ENCODE peak calls at places on chromosomes 6 and 20, in eight cellular contexts. U is psoas muscle; R is HepG2; E is left ventricle myocardium inferior; B is neural progenitor cell; A is CD4-positive, CD25-positive, alpha-beta regulatory T cell; X is fibroblast of lung; I is PC-3. L is an unnamed sample. For H3K4me1 and H3K9me3, the result is how much of the 10 kb centered on the place peaks cover.

GRCh38 chr20:24337074-24337473 is 132.4 kb upstream of the SYNDIG1 start:
- DNase-seq in B (peak), E (no peak), A (no peak), R (no peak), I (peak), U (no peak), X (peak), L (no peak)

GRCh38 chr6:108164815-108165706 is 761 bp upstream of the NR2E1 start:
- DNase-seq in U (no peak), B (peak), R (no peak), I (no peak), A (no peak), E (no peak), X (no peak), L (no peak)

GRCh38 chr6:46437671-46438221 is 53.5 kb downstream of the RCAN2 start:
- DNase-seq in A (no peak), R (no peak), U (no peak), X (peak), B (no peak), I (no peak), E (no peak), L (no peak)

GRCh38 chr20:32976746-32977145 is 27.5 kb downstream of the SUN5 start:
- DNase-seq in R (no peak), U (no peak), X (no peak), A (no peak), I (no peak), E (no peak), B (no peak), L (no peak)

GRCh38 chr6:40349566-40350192 is 237.5 kb downstream of the LRFN2 start:
- DNase-seq in U (no peak), R (no peak), E (no peak), X (no peak), I (no peak), B (no peak), A (no peak), L (no peak)

GRCh38 chr6:13523826-13524622 is 36.6 kb upstream of the GFOD1 start:
- DNase-seq in A (no peak), R (no peak), U (no peak), B (no peak), X (no peak), E (no peak), I (no peak), L (no peak)

GRCh38 chr6:139494376-139495025 is 120.1 kb upstream of the CITED2 start:
- DNase-seq in X (no peak), U (no peak), B (no peak), R (no peak), E (no peak), A (no peak), I (no peak), L (no peak)

GRCh38 chr20:45347936-45348809 is at the start of gene SDC4:
- DNase-seq in I (peak), A (peak), B (peak), R (no peak), X (peak), U (peak), E (peak), L (no peak)

GRCh38 chr6:32883789-32884188 is 29.8 kb downstream of the PSMB9 start:
- DNase-seq in X (peak), E (no peak), I (no peak), B (peak), U (peak), R (no peak), A (no peak), L (no peak)

GRCh38 chr6:166545156-166545555 is 41.3 kb downstream of the RAMACL start:
- DNase-seq in U (no peak), I (no peak), X (no peak), B (no peak), E (no peak), R (no peak), A (no peak), L (no peak)

GRCh38 chr6:17740559-17741220 is 34.0 kb upstream of the NUP153 start:
- DNase-seq in U (no peak), A (no peak), E (no peak), I (no peak), X (no peak), B (no peak), R (no peak), L (no peak)

GRCh38 chr6:123841067-123841896 is 37.6 kb downstream of the NKAIN2 start:
- DNase-seq in B (no peak), E (no peak), X (no peak), U (no peak), A (no peak), R (no peak), I (no peak), L (no peak)

GRCh38 chr20:12649234-12649633 is 359.5 kb upstream of the SPTLC3 start:
- DNase-seq in E (no peak), R (no peak), A (no peak), B (no peak), U (no peak), I (no peak), X (no peak), L (no peak)

GRCh38 chr6:136426627-136427377 is 123.4 kb downstream of the MAP7 start:
- DNase-seq in A (no peak), R (no peak), U (no peak), I (no peak), E (no peak), B (no peak), X (no peak), L (no peak)

GRCh38 chr6:160789263-160790027 is 87.4 kb downstream of the PLG start:
- DNase-seq in X (no peak), A (no peak), R (no peak), B (no peak), U (no peak), E (no peak), I (no peak), L (no peak)

GRCh38 chr20:560680-561079 is 17.1 kb upstream of the CSNK2A1 start:
- DNase-seq in I (no peak), X (no peak), B (no peak), E (no peak), U (no peak), R (no peak), A (no peak), L (no peak)

GRCh38 chr6:130713144-130713543 is 114.1 kb upstream of the SMLR1 start:
- DNase-seq in U (no peak), I (no peak), A (no peak), X (no peak), R (no peak), B (peak), E (no peak), L (no peak)

GRCh38 chr6:105318660-105319059 is 84.2 kb downstream of the PREP start:
- DNase-seq in B (no peak), I (peak), A (no peak), R (no peak), X (peak), E (no peak), U (no peak), L (no peak)

GRCh38 chr6:50791900-50792508 is 26.7 kb upstream of the TFAP2B start:
- DNase-seq in X (peak), U (no peak), E (no peak), A (no peak), B (peak), I (peak), R (peak), L (no peak)

GRCh38 chr6:43858161-43859153 is 88.4 kb downstream of the VEGFA start:
- DNase-seq in B (peak), A (no peak), U (no peak), I (no peak), R (no peak), E (no peak), X (no peak), L (no peak)

GRCh38 chr6:75084872-75085381 is 120.9 kb downstream of the COL12A1 start:
- DNase-seq in X (peak), E (no peak), B (peak), R (peak), I (no peak), A (no peak), U (no peak), L (no peak)

GRCh38 chr20:61803903-61804804 is 261.5 kb downstream of the TAF4 start:
- DNase-seq in I (no peak), X (no peak), E (peak), A (no peak), R (no peak), B (peak), U (no peak), L (no peak)

GRCh38 chr20:51494241-51495110 is 48.0 kb downstream of the NFATC2 start:
- DNase-seq in R (no peak), B (no peak), X (no peak), A (no peak), U (no peak), I (no peak), E (no peak), L (no peak)

GRCh38 chr6:161455848-161456247 is 182.0 kb upstream of the AGPAT4 start:
- DNase-seq in U (no peak), X (no peak), I (no peak), A (no peak), E (no peak), R (no peak), B (no peak), L (no peak)

GRCh38 chr6:29887330-29887818 is 55.0 kb upstream of the HLA-A start:
- DNase-seq in A (peak), B (peak), U (peak), X (peak), R (no peak), E (peak), I (peak), L (no peak)

GRCh38 chr6:113306552-113307145 is 550.5 kb upstream of the MARCKS start:
- DNase-seq in U (peak), E (peak), X (peak), A (no peak), R (peak), I (peak), B (peak), L (no peak)

GRCh38 chr20:9817654-9818053 is 21.2 kb downstream of the PAK5 start:
- DNase-seq in E (no peak), I (no peak), B (no peak), A (no peak), R (no peak), X (no peak), U (no peak), L (no peak)

GRCh38 chr6:163661271-163661671 is 246.8 kb downstream of the QKI start:
- DNase-seq in I (no peak), X (no peak), B (no peak), E (no peak), U (no peak), R (no peak), A (no peak), L (no peak)

GRCh38 chr6:159716247-159717086 is 10.8 kb upstream of the WTAP start:
- DNase-seq in B (no peak), I (peak), E (no peak), R (no peak), A (no peak), X (peak), U (no peak), L (no peak)

GRCh38 chr6:42236680-42237473 is 19.2 kb upstream of the MRPS10 start:
- DNase-seq in R (no peak), B (no peak), A (no peak), X (no peak), I (no peak), U (no peak), E (no peak), L (no peak)
- H3K4me1 ChIP-seq in R (under half), B (under half), A (under half), X (under half), I (under half), U (under half), E (under half), L (under half)

GRCh38 chr20:25369971-25370370 is 20.7 kb downstream of the ABHD12 start:
- DNase-seq in I (no peak), B (no peak), E (no peak), U (no peak), A (no peak), R (no peak), X (no peak), L (no peak)

GRCh38 chr20:25369529-25369928 is 21.1 kb downstream of the ABHD12 start:
- DNase-seq in B (no peak), X (no peak), U (no peak), I (no peak), R (no peak), A (no peak), E (no peak), L (no peak)

GRCh38 chr20:25364879-25365699 is 25.5 kb downstream of the ABHD12 start:
- DNase-seq in I (no peak), E (no peak), X (no peak), R (no peak), A (no peak), B (no peak), U (no peak), L (no peak)

GRCh38 chr20:25372584-25373336 is 17.9 kb downstream of the ABHD12 start:
- DNase-seq in A (no peak), I (peak), U (no peak), E (no peak), X (peak), B (no peak), R (no peak), L (no peak)

GRCh38 chr20:25368526-25368925 is 22.1 kb downstream of the ABHD12 start:
- DNase-seq in I (no peak), R (no peak), B (no peak), A (no peak), X (no peak), E (no peak), U (no peak), L (no peak)
- H3K9me3 ChIP-seq in I (under half), R (under half), B (under half), A (under half), X (under half), E (under half), U (under half), L (under half)

DNA sequence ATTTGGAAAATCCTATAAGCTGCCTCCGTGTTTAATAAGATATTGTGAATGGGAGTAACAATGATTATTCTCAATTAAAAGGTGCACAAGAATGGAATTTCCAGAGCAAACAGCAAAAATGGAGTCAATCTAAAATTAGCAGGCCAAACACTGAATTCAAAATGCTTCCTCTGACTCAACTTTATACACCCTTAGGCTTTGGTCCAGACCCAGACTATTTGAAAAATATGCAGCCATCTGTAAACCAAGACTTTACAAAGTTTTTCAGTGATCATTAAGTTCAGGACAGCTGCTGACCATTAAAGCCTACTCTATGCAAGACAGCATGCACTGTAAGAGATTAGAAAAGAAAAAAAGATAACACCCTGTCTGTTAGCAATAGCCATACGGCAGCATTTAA is 39.4 kb upstream of the CCN6 start:
- DNase-seq in A (no peak), U (no peak), E (no peak), B (no peak), I (peak), X (peak), R (no peak), L (no peak)
- H3K4me1 ChIP-seq in A (under half), U (under half), E (half or more), B (under half), I (under half), X (under half), R (under half), L (under half)

GRCh38 chr6:291148-291696 is 1.1 kb upstream of the DUSP22 start:
- DNase-seq in R (no peak), U (no peak), E (no peak), A (no peak), B (no peak), I (peak), X (no peak), L (no peak)

GRCh38 chr6:287500-287883 is 4.8 kb upstream of the DUSP22 start:
- DNase-seq in E (no peak), X (no peak), B (no peak), U (no peak), A (no peak), I (no peak), R (no peak), L (no peak)

GRCh38 chr6:286681-287499 is 5.4 kb upstream of the DUSP22 start:
- DNase-seq in E (no peak), A (no peak), I (no peak), R (no peak), B (no peak), X (no peak), U (no peak), L (no peak)

GRCh38 chr6:290111-290932 is 2.0 kb upstream of the DUSP22 start:
- DNase-seq in X (no peak), A (no peak), I (no peak), R (no peak), U (no peak), E (no peak), B (no peak), L (no peak)

GRCh38 chr6:288861-289260 is 3.4 kb upstream of the DUSP22 start:
- DNase-seq in U (no peak), B (no peak), A (no peak), E (no peak), I (no peak), R (no peak), X (no peak), L (no peak)
- H3K9me3 ChIP-seq in U (under half), B (under half), A (under half), E (under half), I (under half), R (under half), X (under half), L (under half)

GRCh38 chr20:38424404-38424803 is 10.7 kb downstream of the SNHG17 start:
- DNase-seq in X (no peak), A (no peak), U (no peak), E (no peak), I (no peak), B (no peak), R (no peak), L (no peak)

GRCh38 chr20:38418509-38419204 is 16.5 kb downstream of the SNHG17 start:
- DNase-seq in X (peak), B (no peak), A (no peak), R (no peak), U (peak), I (no peak), E (peak), L (no peak)

GRCh38 chr20:38423541-38423940 is 11.6 kb downstream of the SNHG17 start:
- DNase-seq in E (no peak), B (no peak), R (no peak), A (no peak), U (no peak), I (no peak), X (no peak), L (no peak)

GRCh38 chr20:38421915-38422314 is 13.2 kb downstream of the SNHG17 start:
- DNase-seq in U (no peak), E (no peak), R (no peak), A (no peak), B (no peak), I (no peak), X (no peak), L (no peak)

GRCh38 chr20:38420232-38421085 is 14.7 kb downstream of the SNHG17 start:
- DNase-seq in R (no peak), E (no peak), A (no peak), B (no peak), U (no peak), I (no peak), X (no peak), L (no peak)
- H3K4me1 ChIP-seq in R (under half), E (under half), A (under half), B (under half), U (under half), I (under half), X (under half), L (under half)

DNA sequence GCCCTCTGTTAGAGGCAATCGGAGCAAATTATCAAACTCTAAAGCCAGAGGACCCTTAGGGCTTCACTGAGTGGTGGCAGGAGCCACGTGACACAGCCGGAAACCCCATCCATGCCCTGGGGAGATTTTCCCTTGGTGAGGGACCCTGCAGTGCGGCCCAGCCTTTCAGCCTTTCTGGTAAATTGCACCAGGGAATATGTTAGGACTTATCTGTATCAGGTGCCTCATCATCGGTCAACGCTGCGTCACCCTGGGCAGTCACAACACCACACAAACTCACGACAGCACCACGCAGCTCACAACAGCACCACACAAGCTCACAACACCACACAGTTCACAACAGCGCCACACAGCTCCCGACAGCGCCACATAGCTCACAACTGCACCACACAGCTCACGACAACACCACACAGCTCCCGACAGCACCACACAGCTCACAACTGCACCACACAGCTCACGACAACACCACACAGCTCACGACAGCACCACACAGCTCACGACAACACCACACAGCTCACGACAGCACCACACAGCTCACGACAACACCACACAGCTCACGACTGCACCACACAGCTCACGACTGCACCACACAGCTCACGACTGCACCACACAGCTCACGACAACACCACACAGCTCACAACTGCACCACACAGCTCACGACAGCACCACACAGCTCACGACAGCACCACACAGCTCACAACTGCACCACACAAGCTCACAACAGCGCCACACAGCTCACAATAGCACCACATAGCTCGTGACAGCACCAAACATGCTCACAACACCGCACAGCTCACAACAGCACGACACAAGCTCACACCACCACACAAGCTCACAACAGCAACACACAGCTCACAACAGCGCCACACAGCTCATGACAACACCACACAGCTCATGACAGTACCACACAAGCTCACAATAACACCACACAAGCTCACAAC is 199.0 kb downstream of the DLL1 start:
- DNase-seq in X (no peak), R (no peak), E (no peak), U (no peak), B (no peak), A (no peak), I (no peak), L (no peak)
- H3K9me3 ChIP-seq in X (under half), R (under half), E (under half), U (under half), B (under half), A (under half), I (under half), L (under half)

GRCh38 chr6:140811642-140812041 is 1321.1 kb upstream of the GJE1 start:
- DNase-seq in X (no peak), R (no peak), U (no peak), I (no peak), A (no peak), E (no peak), B (no peak), L (no peak)
- H3K4me1 ChIP-seq in X (under half), R (under half), U (under half), I (under half), A (under half), E (under half), B (under half), L (under half)

GRCh38 chr20:59673288-59673997 is 69.1 kb downstream of the PHACTR3 start:
- DNase-seq in U (no peak), A (no peak), R (no peak), X (no peak), I (no peak), B (no peak), E (no peak), L (no peak)
- H3K9me3 ChIP-seq in U (under half), A (under half), R (under half), X (under half), I (under half), B (under half), E (under half), L (under half)

GRCh38 chr20:53843645-53844044 is 226.7 kb downstream of the BCAS1 start:
- DNase-seq in U (no peak), B (no peak), E (no peak), R (no peak), I (no peak), A (no peak), X (no peak), L (no peak)
- H3K4me1 ChIP-seq in U (under half), B (under half), E (under half), R (under half), I (under half), A (under half), X (under half), L (under half)